ENCODE peak calls at places on chromosomes 12 and 14, in four cellular contexts. F is K562, N is GM12892, K is H1. H is an unnamed sample.

GRCh38 chr12:105192624-105193225 is 43.2 kb downstream of the APPL2 start:
- DNase-seq in N (no peak), K (no peak), F (no peak), H (no peak)

GRCh38 chr12:6038160-6038559 is 86.3 kb downstream of the VWF start:
- DNase-seq in N (no peak), F (peak), K (peak), H (peak)

GRCh38 chr12:97560766-97561165 is 98.2 kb downstream of the RMST start:
- DNase-seq in N (no peak), F (no peak), K (no peak), H (no peak)

GRCh38 chr12:18332173-18332572 is 70.9 kb downstream of the PIK3C2G start:
- DNase-seq in K (no peak), N (no peak), F (no peak), H (no peak)

GRCh38 chr12:114405199-114405448 is 820 bp downstream of the TBX5 start:
- DNase-seq in K (no peak), F (no peak), N (no peak), H (no peak)

GRCh38 chr12:19223695-19224094 is 94.2 kb downstream of the PLEKHA5 start:
- DNase-seq in K (no peak), F (no peak), N (no peak), H (no peak)

GRCh38 chr12:108666326-108666995 is 32.8 kb upstream of the SELPLG start:
- DNase-seq in K (no peak), N (no peak), F (no peak), H (no peak)

GRCh38 chr12:126668961-126669360 is 1598.0 kb upstream of the TMEM132C start:
- DNase-seq in N (no peak), F (no peak), K (no peak), H (no peak)

GRCh38 chr14:23359167-23359626 is 5.8 kb downstream of the EFS start:
- DNase-seq in F (no peak), K (no peak), N (no peak), H (no peak)

GRCh38 chr12:127941332-127941731 is 325.6 kb upstream of the TMEM132C start:
- DNase-seq in N (no peak), K (no peak), F (no peak), H (no peak)

GRCh38 chr12:62934799-62935674 is at the start of gene PPM1H:
- DNase-seq in N (peak), K (peak), F (peak), H (peak)

GRCh38 chr12:89862511-89863331 is 154.1 kb upstream of the ATP2B1 start:
- DNase-seq in N (no peak), K (no peak), F (peak), H (no peak)

GRCh38 chr12:53733051-53733812 is 6.0 kb upstream of the CALCOCO1 start:
- DNase-seq in F (no peak), K (no peak), N (no peak), H (no peak)

GRCh38 chr14:74975059-74975810 is 19.8 kb upstream of the PGF start:
- DNase-seq in F (no peak), K (no peak), N (no peak), H (no peak)

GRCh38 chr14:96390965-96391292 is 999 bp upstream of the AK7 start:
- DNase-seq in N (no peak), K (no peak), F (no peak), H (no peak)

GRCh38 chr12:9244894-9245293 is 36.7 kb upstream of the PZP start:
- DNase-seq in K (no peak), N (peak), F (no peak), H (no peak)

GRCh38 chr12:30806989-30807694 is 52.4 kb upstream of the CAPRIN2 start:
- DNase-seq in K (no peak), F (peak), N (no peak), H (no peak)

GRCh38 chr14:91424813-91425719 is 7.4 kb upstream of the CCDC88C start:
- DNase-seq in N (no peak), K (no peak), F (peak), H (no peak)

GRCh38 chr12:130401703-130402102 is 64.0 kb downstream of the PIWIL1 start:
- DNase-seq in K (no peak), N (no peak), F (peak), H (no peak)

GRCh38 chr14:95515080-95515489 is 1.4 kb downstream of the SYNE3 start:
- DNase-seq in F (no peak), N (no peak), K (no peak), H (no peak)

GRCh38 chr12:85642810-85643209 is 193.4 kb downstream of the RASSF9 start:
- DNase-seq in K (no peak), N (no peak), F (no peak), H (no peak)

GRCh38 chr12:20601668-20602280 is 93.4 kb upstream of the SLCO1C1 start:
- DNase-seq in K (no peak), F (no peak), N (no peak), H (no peak)

GRCh38 chr14:51644215-51644969 is 7.3 kb upstream of the FRMD6 start:
- DNase-seq in K (no peak), N (no peak), F (no peak), H (no peak)

GRCh38 chr14:61653507-61653906 is 41.8 kb upstream of the HIF1A start:
- DNase-seq in F (no peak), N (no peak), K (no peak), H (no peak)

GRCh38 chr12:106892075-106892474 is 63.6 kb upstream of the TMEM263 start:
- DNase-seq in K (no peak), N (no peak), F (no peak), H (no peak)

GRCh38 chr12:108602209-108602705 is 4.4 kb upstream of the TMEM119 start:
- DNase-seq in K (no peak), N (no peak), F (no peak), H (no peak)

GRCh38 chr12:50620050-50620974 is 115.5 kb downstream of the DIP2B start:
- DNase-seq in K (peak), N (no peak), F (no peak), H (no peak)

GRCh38 chr14:105087963-105088811 is 23.0 kb upstream of the GPR132 start:
- DNase-seq in F (no peak), N (peak), K (no peak), H (no peak)

GRCh38 chr14:105087308-105087962 is 22.2 kb upstream of the GPR132 start:
- DNase-seq in K (no peak), F (no peak), N (peak), H (no peak)

GRCh38 chr14:105085766-105086165 is 20.5 kb upstream of the GPR132 start:
- DNase-seq in K (no peak), F (no peak), N (peak), H (no peak)

GRCh38 chr14:105084741-105085571 is 19.7 kb upstream of the GPR132 start:
- DNase-seq in F (no peak), N (no peak), K (no peak), H (no peak)

DNA sequence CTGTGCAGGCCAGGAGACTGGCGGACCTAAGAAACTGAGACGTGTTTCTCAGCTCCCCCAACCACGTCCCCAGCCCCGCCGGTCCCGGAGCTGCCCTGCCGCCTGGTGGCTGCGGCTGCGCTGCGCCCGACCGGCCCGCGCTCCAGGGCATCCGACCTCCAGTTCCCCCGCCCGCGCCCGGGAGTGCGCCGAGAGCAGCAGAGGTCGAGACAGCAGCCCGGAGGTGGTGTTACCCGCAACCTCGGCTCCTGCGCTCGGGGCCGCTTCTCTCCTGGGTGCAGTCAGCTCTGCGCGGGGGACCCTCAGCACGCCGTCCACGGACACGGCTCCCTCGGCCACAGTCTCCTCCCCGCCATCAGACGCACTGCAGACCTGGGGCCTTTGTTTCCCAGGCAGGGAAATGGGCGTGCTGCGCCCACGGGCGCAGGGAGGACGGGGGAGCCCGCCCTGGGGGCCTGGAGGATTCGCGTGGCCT is 21.6 kb upstream of the GPR132 start:
- DNase-seq in F (peak), N (peak), K (peak), H (peak)
- TF ChIP-seq POLR2A in F (peak), N (peak), K (no peak), H (peak)

GRCh38 chr12:37541356-37541755 is 775.2 kb upstream of the ALG10B start:
- DNase-seq in K (no peak), F (no peak), N (no peak), H (no peak)
- TF ChIP-seq TAF1 in K (no peak), F (no peak), N (no peak), H (no peak)

GRCh38 chr14:28676481-28676880 is 90.1 kb upstream of the FOXG1 start:
- DNase-seq in N (no peak), K (no peak), F (no peak), H (no peak)

GRCh38 chr14:28671425-28671824 is 95.2 kb upstream of the FOXG1 start:
- DNase-seq in N (no peak), F (no peak), K (no peak), H (no peak)

GRCh38 chr14:28678887-28679286 is 87.7 kb upstream of the FOXG1 start:
- DNase-seq in K (no peak), F (no peak), N (no peak), H (no peak)

GRCh38 chr14:28677381-28677780 is 89.2 kb upstream of the FOXG1 start:
- DNase-seq in N (no peak), K (no peak), F (no peak), H (no peak)

DNA sequence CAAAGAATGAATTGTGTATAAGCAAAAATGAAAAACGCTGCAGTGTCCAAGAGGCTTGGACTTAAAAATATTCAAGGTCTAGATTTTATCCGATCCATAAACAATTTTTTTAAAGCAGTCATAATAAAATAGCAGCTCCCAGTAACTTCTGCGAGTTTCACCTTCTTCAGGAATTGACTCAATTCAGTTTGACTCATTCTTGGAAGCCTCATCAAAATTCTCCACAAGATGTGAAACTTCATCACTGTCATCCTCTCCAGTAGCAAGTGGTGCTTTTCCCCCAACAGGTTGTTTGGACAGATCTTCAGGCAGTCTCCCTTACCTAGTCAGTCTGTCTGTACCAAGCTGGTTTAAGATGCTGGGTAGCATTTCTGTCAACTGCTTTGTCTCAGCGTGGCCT is 93.5 kb upstream of the FOXG1 start:
- DNase-seq in N (no peak), F (no peak), K (no peak), H (no peak)
- TF ChIP-seq POLR2AphosphoS5 in N (no peak), F (no peak), K (no peak), H (no peak)

GRCh38 chr14:24368562-24369252 is 723 bp downstream of the NFATC4 start:
- DNase-seq in N (peak), F (peak), K (no peak), H (peak)
- TF ChIP-seq POLR2A in N (no peak), F (no peak), K (no peak), H (peak)

GRCh38 chr12:3105690-3106479 is 28.7 kb downstream of the TSPAN9 start:
- DNase-seq in K (no peak), N (no peak), F (no peak), H (no peak)
- TF ChIP-seq TAF1 in K (no peak), N (no peak), F (no peak), H (no peak)

GRCh38 chr14:100803694-100804075 is 22.2 kb upstream of the MEG3 start:
- DNase-seq in K (no peak), F (no peak), N (no peak), H (no peak)

GRCh38 chr14:100802179-100802578 is 23.7 kb upstream of the MEG3 start:
- DNase-seq in N (no peak), K (no peak), F (no peak), H (no peak)

GRCh38 chr14:100804558-100805309 is 21.2 kb upstream of the MEG3 start:
- DNase-seq in K (no peak), F (no peak), N (no peak), H (no peak)

GRCh38 chr14:100802766-100803693 is 22.9 kb upstream of the MEG3 start:
- DNase-seq in N (no peak), K (no peak), F (no peak), H (no peak)

GRCh38 chr14:100804138-100804537 is 21.8 kb upstream of the MEG3 start:
- DNase-seq in N (no peak), K (no peak), F (no peak), H (no peak)
- TF ChIP-seq POLR2AphosphoS5 in N (no peak), K (no peak), F (no peak), H (no peak)

GRCh38 chr12:122195405-122195804 is 8.1 kb upstream of the B3GNT4 start:
- DNase-seq in N (no peak), K (no peak), F (no peak), H (no peak)
- TF ChIP-seq POLR2A in N (no peak), K (no peak), F (no peak), H (no peak)

GRCh38 chr14:68655961-68656360 is 136.9 kb downstream of the ZFP36L1 start:
- DNase-seq in N (no peak), K (no peak), F (no peak), H (no peak)
- TF ChIP-seq TAF1 in N (no peak), K (no peak), F (no peak), H (no peak)

GRCh38 chr12:52054231-52054837 is 3.1 kb downstream of the NR4A1 start:
- DNase-seq in K (no peak), F (no peak), N (no peak), H (no peak)

GRCh38 chr12:52054838-52055741 is 3.8 kb downstream of the NR4A1 start:
- DNase-seq in F (no peak), N (no peak), K (no peak), H (no peak)

GRCh38 chr12:52057614-52057939 is 6.3 kb downstream of the NR4A1 start:
- DNase-seq in F (no peak), K (no peak), N (no peak), H (no peak)

GRCh38 chr12:52056801-52057613 is 5.8 kb downstream of the NR4A1 start:
- DNase-seq in N (no peak), F (no peak), K (no peak), H (no peak)

DNA sequence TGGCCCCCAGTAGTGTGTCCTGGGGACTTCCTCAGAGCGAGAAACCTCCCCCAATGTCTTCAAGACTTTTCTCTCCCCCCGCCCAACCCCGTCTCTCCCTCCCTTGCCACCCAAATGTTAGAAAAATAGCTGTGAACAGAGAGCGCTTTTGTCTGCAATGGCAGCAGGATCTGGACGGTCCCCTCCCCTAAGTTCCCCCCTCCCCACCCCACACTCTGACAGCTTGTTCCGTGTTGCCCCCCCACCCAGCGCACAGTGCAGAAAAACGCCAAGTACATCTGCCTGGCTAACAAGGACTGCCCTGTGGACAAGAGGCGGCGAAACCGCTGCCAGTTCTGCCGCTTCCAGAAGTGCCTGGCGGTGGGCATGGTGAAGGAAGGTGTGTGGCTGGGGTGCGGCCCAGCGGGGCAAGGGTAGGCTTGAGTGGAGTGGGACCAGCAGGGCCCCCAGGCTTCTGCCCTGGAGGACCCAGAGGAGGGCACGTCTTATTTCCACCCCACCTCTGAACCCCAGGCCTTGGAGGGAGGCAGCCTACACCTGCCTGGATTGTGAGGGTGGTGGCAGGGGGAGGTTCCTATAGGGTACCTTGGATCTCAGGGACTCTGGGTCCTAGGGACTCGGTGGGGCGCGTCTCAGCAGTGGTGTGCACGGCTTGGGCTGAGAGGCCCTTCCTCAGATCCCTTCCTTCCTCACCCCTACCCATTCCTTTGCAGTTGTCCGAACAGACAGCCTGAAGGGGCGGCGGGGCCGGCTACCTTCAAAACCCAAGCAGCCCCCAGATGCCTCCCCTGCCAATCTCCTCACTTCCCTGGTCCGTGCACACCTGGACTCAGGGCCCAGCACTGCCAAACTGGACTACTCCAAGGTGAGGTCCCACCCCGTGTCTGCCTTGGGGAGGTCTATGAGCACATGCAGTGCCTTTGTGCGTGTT is 4.8 kb downstream of the NR4A1 start:
- DNase-seq in K (no peak), F (no peak), N (no peak), H (no peak)
- TF ChIP-seq POLR2AphosphoS5 in K (no peak), F (no peak), N (no peak), H (no peak)

H was measured in GM12891.